ENCODE peak calls at places on chromosome 21, in seven cellular contexts. I is HTR-8/SVneo, O is EH, D is SW480, G is cerebellar nuclear complex, B is Caki2, V is body of pancreas. L is an unnamed sample.

GRCh38 chr21:42129300-42130266 is 58.5 kb downstream of the UMODL1 start:
- DNase-seq in O (no peak), I (no peak), V (no peak), B (no peak), G (no peak), D (no peak), L (no peak)

GRCh38 chr21:25912402-25912746 is 177.6 kb downstream of the GABPA start:
- DNase-seq in B (no peak), I (no peak), D (no peak), V (no peak), O (no peak), G (no peak), L (no peak)

GRCh38 chr21:45219517-45219916 is 68.2 kb downstream of the POFUT2 start:
- DNase-seq in I (no peak), B (no peak), O (peak), V (no peak), D (no peak), G (no peak), L (no peak)

GRCh38 chr21:14273736-14274538 is 58.0 kb downstream of the RBM11 start:
- DNase-seq in B (no peak), D (no peak), I (no peak), O (no peak), G (no peak), V (peak), L (no peak)

GRCh38 chr21:41247561-41247968 is 69.0 kb upstream of the FAM3B start:
- DNase-seq in G (no peak), B (peak), O (no peak), I (no peak), D (no peak), V (peak), L (no peak)

GRCh38 chr21:38936237-38936636 is 130.5 kb downstream of the ETS2 start:
- DNase-seq in V (no peak), I (no peak), B (no peak), G (no peak), O (no peak), D (no peak), L (no peak)

GRCh38 chr21:39885119-39885848 is 18.0 kb downstream of the PCP4 start:
- DNase-seq in G (no peak), B (no peak), O (no peak), D (peak), I (no peak), V (no peak), L (no peak)

GRCh38 chr21:34967509-34968289 is 81.4 kb downstream of the RUNX1 start:
- DNase-seq in I (peak), V (no peak), D (peak), O (peak), G (no peak), B (peak), L (no peak)

GRCh38 chr21:44761011-44761729 is 40.5 kb downstream of the UBE2G2 start:
- DNase-seq in V (no peak), I (no peak), D (peak), G (no peak), B (no peak), O (no peak), L (no peak)

GRCh38 chr21:44765231-44766013 is 36.2 kb downstream of the UBE2G2 start:
- DNase-seq in B (no peak), O (peak), I (no peak), G (no peak), D (peak), V (no peak), L (no peak)

GRCh38 chr21:15749045-15749867 is 19.5 kb downstream of the USP25 start:
- DNase-seq in B (peak), G (no peak), O (no peak), V (no peak), D (no peak), I (no peak), L (no peak)

GRCh38 chr21:38203229-38203628 is 53.6 kb upstream of the KCNJ15 start:
- DNase-seq in D (no peak), G (no peak), O (no peak), V (no peak), B (no peak), I (no peak), L (no peak)

GRCh38 chr21:33729631-33730030 is 87.3 kb downstream of the ITSN1 start:
- DNase-seq in B (no peak), O (no peak), V (no peak), G (no peak), I (no peak), D (no peak), L (no peak)

GRCh38 chr21:17738171-17738953 is 80.8 kb downstream of the C21orf91 start:
- DNase-seq in B (no peak), O (no peak), I (no peak), D (no peak), G (no peak), V (no peak), L (no peak)

GRCh38 chr21:41168391-41169257 is 664 bp downstream of the BACE2 start:
- DNase-seq in V (peak), I (no peak), B (peak), G (no peak), D (peak), O (peak), L (no peak)

GRCh38 chr21:21715286-21715969 is 717.2 kb downstream of the NCAM2 start:
- DNase-seq in D (no peak), B (no peak), I (peak), V (no peak), O (peak), G (no peak), L (no peak)

GRCh38 chr21:34744801-34745200 is 76.0 kb downstream of the CLIC6 start:
- DNase-seq in I (no peak), B (no peak), D (no peak), V (peak), G (no peak), O (no peak), L (no peak)

GRCh38 chr21:45463871-45464270 is 58.9 kb downstream of the COL18A1 start:
- DNase-seq in G (no peak), I (no peak), O (no peak), D (no peak), V (no peak), B (no peak), L (no peak)

GRCh38 chr21:14989359-14989758 is 75.4 kb downstream of the NRIP1 start:
- DNase-seq in I (no peak), D (no peak), V (no peak), O (peak), G (no peak), B (no peak), L (no peak)

GRCh38 chr21:42403611-42404231 is at the start of gene UBASH3A:
- DNase-seq in D (no peak), I (no peak), O (no peak), V (no peak), G (no peak), B (no peak), L (no peak)

GRCh38 chr21:44778983-44779382 is 22.6 kb downstream of the UBE2G2 start:
- DNase-seq in I (no peak), D (no peak), B (no peak), O (no peak), V (no peak), G (no peak), L (no peak)

GRCh38 chr21:26067836-26068401 is 102.7 kb downstream of the APP start:
- DNase-seq in O (no peak), V (no peak), I (no peak), B (peak), D (no peak), G (no peak), L (peak)

GRCh38 chr21:37245151-37245550 is 22.0 kb downstream of the VPS26C start:
- DNase-seq in D (no peak), V (no peak), B (no peak), O (no peak), I (no peak), G (no peak), L (no peak)

GRCh38 chr21:34221331-34222030 is 142.3 kb upstream of the KCNE2 start:
- DNase-seq in G (no peak), D (no peak), B (no peak), O (no peak), I (no peak), V (no peak), L (no peak)

GRCh38 chr21:46304437-46304836 is 18.3 kb downstream of the YBEY start:
- DNase-seq in O (no peak), B (no peak), D (no peak), I (no peak), V (no peak), G (no peak), L (no peak)

GRCh38 chr21:16324630-16325029 is 594.8 kb downstream of the USP25 start:
- DNase-seq in D (no peak), V (no peak), O (no peak), B (no peak), I (no peak), G (no peak), L (no peak)

GRCh38 chr21:40194181-40194580 is 326.9 kb downstream of the PCP4 start:
- DNase-seq in O (peak), D (no peak), B (no peak), I (no peak), G (no peak), V (no peak), L (no peak)

GRCh38 chr21:44354001-44354405 is 582 bp downstream of the TRPM2 start:
- DNase-seq in B (no peak), V (no peak), O (no peak), D (no peak), G (no peak), I (no peak), L (no peak)

GRCh38 chr21:31347435-31348032 is 3.5 kb upstream of the TIAM1 start:
- DNase-seq in G (peak), B (peak), O (peak), V (no peak), D (peak), I (no peak), L (peak)

GRCh38 chr21:30194701-30195299 is 21.1 kb downstream of the CLDN8 start:
- DNase-seq in I (no peak), V (no peak), G (no peak), B (peak), D (peak), O (no peak), L (peak)

GRCh38 chr21:41878831-41879189 is 334 bp downstream of the PRDM15 start:
- DNase-seq in B (peak), I (peak), O (peak), V (peak), D (peak), G (no peak), L (no peak)

L was measured in SK-N-MC.